ENCODE peak calls at places on chromosomes 13 and 19, in six cellular contexts. W is heart right ventricle, Y is AG04449, I is astrocyte of the spinal cord, Z is AG04450, F is neural crest cell. T is an unnamed sample.

GRCh38 chr13:113458218-113459065 is 5.2 kb upstream of the ADPRHL1 start:
- DNase-seq in W (no peak), Y (no peak), I (peak), Z (peak), F (no peak), T (no peak)

GRCh38 chr13:91398413-91399188 is at the start of gene GPC5:
- DNase-seq in W (peak), Y (no peak), I (peak), Z (no peak), F (peak), T (peak)

GRCh38 chr19:1856698-1857603 is 6.4 kb downstream of the KLF16 start:
- DNase-seq in W (peak), Y (no peak), I (peak), Z (no peak), F (no peak), T (no peak)

GRCh38 chr13:59774511-59774911 is 389.2 kb downstream of the DIAPH3 start:
- DNase-seq in W (no peak), Y (peak), I (peak), Z (peak), F (no peak), T (no peak)

GRCh38 chr13:39414339-39414738 is 188.7 kb downstream of the LHFPL6 start:
- DNase-seq in W (no peak), Y (no peak), I (no peak), Z (no peak), F (no peak), T (no peak)

GRCh38 chr19:15418588-15419412 is at the start of gene AKAP8L:
- DNase-seq in W (peak), Y (peak), I (peak), Z (peak), F (peak), T (peak)

GRCh38 chr19:5074830-5075394 is 106.0 kb downstream of the KDM4B start:
- DNase-seq in W (no peak), Y (no peak), I (no peak), Z (no peak), F (no peak), T (no peak)

GRCh38 chr19:33456845-33457220 is 64.8 kb downstream of the PEPD start:
- DNase-seq in W (no peak), Y (no peak), I (no peak), Z (no peak), F (no peak), T (no peak)

GRCh38 chr13:75329723-75330122 is 152.2 kb downstream of the TBC1D4 start:
- DNase-seq in W (no peak), Y (no peak), I (no peak), Z (no peak), F (no peak), T (no peak)

GRCh38 chr19:2083174-2083854 is 12.8 kb downstream of the MOB3A start:
- DNase-seq in W (no peak), Y (no peak), I (no peak), Z (no peak), F (no peak), T (no peak)

GRCh38 chr13:34617684-34618083 is 324.4 kb upstream of the NBEA start:
- DNase-seq in W (no peak), Y (no peak), I (no peak), Z (no peak), F (no peak), T (peak)

GRCh38 chr19:35689836-35690235 is 14.5 kb upstream of the ZBTB32 start:
- DNase-seq in W (no peak), Y (no peak), I (no peak), Z (no peak), F (no peak), T (no peak)

GRCh38 chr13:44313674-44314073 is 60.0 kb upstream of the SERP2 start:
- DNase-seq in W (no peak), Y (no peak), I (peak), Z (no peak), F (no peak), T (peak)

GRCh38 chr19:38837656-38838121 is 6.1 kb upstream of the ECH1 start:
- DNase-seq in W (no peak), Y (no peak), I (no peak), Z (no peak), F (no peak), T (no peak)

GRCh38 chr13:101529419-101529818 is 76.9 kb downstream of the ITGBL1 start:
- DNase-seq in W (no peak), Y (peak), I (peak), Z (peak), F (no peak), T (peak)

GRCh38 chr19:41352609-41353465 is 885 bp downstream of the TGFB1 start:
- DNase-seq in W (peak), Y (no peak), I (peak), Z (no peak), F (peak), T (no peak)

GRCh38 chr19:41355802-41356201 is 2.1 kb upstream of the TGFB1 start:
- DNase-seq in W (peak), Y (no peak), I (no peak), Z (no peak), F (no peak), T (no peak)

GRCh38 chr19:41355035-41355434 is 1.3 kb upstream of the TGFB1 start:
- DNase-seq in W (no peak), Y (no peak), I (no peak), Z (no peak), F (no peak), T (no peak)

GRCh38 chr19:41353466-41354342 is at the start of gene TGFB1:
- DNase-seq in W (peak), Y (no peak), I (peak), Z (peak), F (peak), T (no peak)

GRCh38 chr19:41354343-41354974 is 737 bp upstream of the TGFB1 start:
- DNase-seq in W (peak), Y (no peak), I (no peak), Z (no peak), F (no peak), T (no peak)
- TF ChIP-seq CTCF in W (no peak), Y (no peak), I (no peak), Z (no peak), F (peak), T (no peak)

DNA sequence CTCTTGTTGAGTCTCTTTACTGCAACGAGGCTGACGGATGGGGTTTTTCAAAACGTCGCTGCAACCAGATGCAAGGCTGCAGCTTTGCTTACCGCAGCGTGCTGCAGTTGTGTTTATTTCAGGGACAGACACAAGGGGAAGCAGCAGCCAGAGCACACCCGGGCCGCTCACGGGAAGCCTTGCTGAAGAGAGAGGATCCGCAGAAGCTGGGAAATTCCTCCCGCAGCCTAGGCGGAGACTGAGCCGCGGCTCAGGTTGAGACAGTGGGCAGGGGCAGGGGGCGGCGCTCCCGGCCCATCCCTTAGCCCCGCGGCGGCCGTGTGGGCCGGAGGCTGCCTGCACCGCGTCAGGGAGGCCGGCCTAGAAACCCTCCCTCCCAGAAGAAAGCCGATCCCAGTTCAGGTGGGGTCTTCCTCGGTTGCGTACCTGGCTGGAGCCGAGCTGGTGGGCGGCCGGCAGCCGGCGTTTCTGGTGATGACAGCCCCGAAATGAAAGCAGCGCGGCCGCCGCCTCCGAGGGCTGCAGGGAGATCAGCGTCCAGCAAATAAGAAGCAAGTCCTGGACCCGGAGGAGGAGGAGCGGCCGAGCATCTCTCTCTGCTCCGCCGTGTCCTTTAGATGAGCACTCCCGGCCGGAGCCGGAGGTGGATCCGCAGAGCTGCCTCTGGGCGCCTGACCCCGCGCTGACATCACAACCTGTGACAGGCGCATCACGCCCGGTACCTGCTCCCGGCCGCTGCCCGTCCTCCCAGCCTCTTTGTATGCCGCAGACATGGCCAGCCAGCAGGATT is at the start of gene FRY:
- DNase-seq in W (peak), Y (no peak), I (peak), Z (no peak), F (peak), T (no peak)
- TF ChIP-seq CTCF in W (no peak), Y (peak), I (no peak), Z (peak), F (no peak), T (peak)

DNA sequence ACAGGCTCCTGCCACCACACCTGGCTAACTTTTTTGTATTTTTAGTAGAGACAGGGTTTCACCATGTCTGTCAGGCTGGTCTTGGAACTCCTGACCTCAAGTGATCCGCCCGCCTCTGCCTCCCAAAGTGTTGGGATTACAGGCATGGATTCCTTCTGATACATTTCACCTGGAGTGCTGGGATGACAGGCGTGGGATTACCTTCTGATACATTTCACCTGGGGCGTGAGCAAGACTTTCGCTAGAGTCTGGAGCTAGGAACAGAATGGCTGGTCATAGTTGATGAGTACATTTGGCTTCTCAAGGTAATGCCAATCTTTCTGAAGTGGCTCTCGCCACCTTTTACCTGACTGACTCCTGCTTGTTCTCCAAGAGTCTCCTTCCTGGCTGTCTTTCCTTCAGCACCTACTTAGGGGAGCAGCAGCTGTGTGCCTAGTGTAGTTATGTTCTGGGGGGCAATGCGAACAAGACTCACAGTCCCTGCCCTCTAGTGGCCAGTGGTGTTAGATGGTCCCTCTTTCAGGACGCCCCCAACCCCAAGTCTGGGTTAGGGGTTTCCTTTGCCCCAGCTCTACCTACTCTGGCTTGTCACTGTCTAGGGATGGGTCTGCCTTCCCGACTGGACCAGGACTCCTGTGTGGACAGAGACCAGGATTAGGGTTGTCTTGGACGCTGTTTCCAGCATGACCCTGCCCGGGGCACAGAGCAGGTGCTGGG is 19.3 kb downstream of the PPP1R37 start:
- DNase-seq in W (no peak), Y (no peak), I (no peak), Z (no peak), F (no peak), T (no peak)
- TF ChIP-seq CTCF in W (no peak), Y (no peak), I (no peak), Z (no peak), F (peak), T (no peak)

DNA sequence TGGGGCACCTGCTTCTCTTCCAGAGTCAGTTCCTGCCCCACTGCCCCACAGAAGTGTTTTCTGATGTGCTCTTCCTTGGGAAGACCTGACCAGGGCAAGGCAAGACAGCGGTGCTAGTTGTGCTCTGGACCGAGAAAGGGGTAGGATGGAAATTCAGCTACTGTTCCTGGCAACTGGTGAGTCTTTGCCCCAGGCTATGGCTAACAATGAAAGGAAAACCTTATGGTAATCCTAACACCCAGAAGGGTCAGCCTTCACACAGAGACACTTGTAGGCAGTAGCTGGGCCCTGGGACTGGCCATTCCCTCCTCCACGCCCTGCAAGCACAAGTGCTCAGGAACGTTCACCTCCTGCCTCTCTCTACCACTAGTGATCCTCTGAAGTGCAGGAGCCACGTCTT is 9.6 kb upstream of the CYSLTR2 start:
- DNase-seq in W (no peak), Y (no peak), I (no peak), Z (no peak), F (no peak), T (no peak)
- TF ChIP-seq CTCF in W (no peak), Y (no peak), I (no peak), Z (no peak), F (no peak), T (no peak)

T was measured in kidney epithelial cell.